ENCODE peak calls at places on chromosomes 1 and 21, in four cellular contexts. One of them, this sample, is unnamed.

GRCh38 chr1:228900993-228901392 is 165.7 kb downstream of the RHOU start:
- DNase-seq in endothelial cell of umbilical vein: no peak
- DNase-seq in testis: no peak
- DNase-seq in heart right ventricle: no peak
- DNase-seq in this sample: no peak

GRCh38 chr1:13697738-13698137 is 2.2 kb upstream of the PRDM2 start:
- DNase-seq in endothelial cell of umbilical vein: no peak
- DNase-seq in testis: no peak
- DNase-seq in heart right ventricle: no peak
- DNase-seq in this sample: no peak

GRCh38 chr21:44764319-44765230 is 37.0 kb downstream of the UBE2G2 start:
- DNase-seq in endothelial cell of umbilical vein: no peak
- DNase-seq in testis: no peak
- DNase-seq in heart right ventricle: no peak
- DNase-seq in this sample: peak

GRCh38 chr1:41508290-41508689 is 23.8 kb upstream of the EDN2 start:
- DNase-seq in endothelial cell of umbilical vein: no peak
- DNase-seq in testis: no peak
- DNase-seq in heart right ventricle: no peak
- DNase-seq in this sample: no peak

GRCh38 chr1:203368624-203369451 is 17.9 kb upstream of the FMOD start:
- DNase-seq in endothelial cell of umbilical vein: peak
- DNase-seq in testis: peak
- DNase-seq in heart right ventricle: peak
- DNase-seq in this sample: peak

GRCh38 chr1:25858906-25859789 is at the start of gene AUNIP:
- DNase-seq in endothelial cell of umbilical vein: peak
- DNase-seq in testis: peak
- DNase-seq in heart right ventricle: peak
- DNase-seq in this sample: peak

GRCh38 chr1:156910309-156910782 is 10.1 kb upstream of the LRRC71 start:
- DNase-seq in endothelial cell of umbilical vein: no peak
- DNase-seq in testis: peak
- DNase-seq in heart right ventricle: no peak
- DNase-seq in this sample: no peak

GRCh38 chr1:94544706-94545490 is 3.3 kb upstream of the F3 start:
- DNase-seq in endothelial cell of umbilical vein: peak
- DNase-seq in testis: no peak
- DNase-seq in heart right ventricle: no peak
- DNase-seq in this sample: no peak

GRCh38 chr1:156136970-156137483 is 16.4 kb upstream of the SEMA4A start:
- DNase-seq in endothelial cell of umbilical vein: no peak
- DNase-seq in testis: no peak
- DNase-seq in heart right ventricle: no peak
- DNase-seq in this sample: no peak

GRCh38 chr1:151288502-151288901 is 6.4 kb downstream of the ZNF687 start:
- DNase-seq in endothelial cell of umbilical vein: no peak
- DNase-seq in testis: no peak
- DNase-seq in heart right ventricle: no peak
- DNase-seq in this sample: no peak
- H3K4me3 ChIP-seq in endothelial cell of umbilical vein: no peak
- H3K4me3 ChIP-seq in testis: no peak
- H3K4me3 ChIP-seq in heart right ventricle: no peak
- H3K4me3 ChIP-seq in this sample: no peak

GRCh38 chr21:41584603-41585176 is 76.7 kb upstream of the TMPRSS2 start:
- DNase-seq in endothelial cell of umbilical vein: no peak
- DNase-seq in testis: no peak
- DNase-seq in heart right ventricle: no peak
- DNase-seq in this sample: no peak

GRCh38 chr21:41581592-41582228 is 73.8 kb upstream of the TMPRSS2 start:
- DNase-seq in endothelial cell of umbilical vein: no peak
- DNase-seq in testis: no peak
- DNase-seq in heart right ventricle: no peak
- DNase-seq in this sample: no peak

GRCh38 chr21:41583274-41583790 is 75.4 kb upstream of the TMPRSS2 start:
- DNase-seq in endothelial cell of umbilical vein: no peak
- DNase-seq in testis: no peak
- DNase-seq in heart right ventricle: no peak
- DNase-seq in this sample: no peak

GRCh38 chr21:41582298-41582840 is 74.4 kb upstream of the TMPRSS2 start:
- DNase-seq in endothelial cell of umbilical vein: no peak
- DNase-seq in testis: no peak
- DNase-seq in heart right ventricle: no peak
- DNase-seq in this sample: no peak

DNA sequence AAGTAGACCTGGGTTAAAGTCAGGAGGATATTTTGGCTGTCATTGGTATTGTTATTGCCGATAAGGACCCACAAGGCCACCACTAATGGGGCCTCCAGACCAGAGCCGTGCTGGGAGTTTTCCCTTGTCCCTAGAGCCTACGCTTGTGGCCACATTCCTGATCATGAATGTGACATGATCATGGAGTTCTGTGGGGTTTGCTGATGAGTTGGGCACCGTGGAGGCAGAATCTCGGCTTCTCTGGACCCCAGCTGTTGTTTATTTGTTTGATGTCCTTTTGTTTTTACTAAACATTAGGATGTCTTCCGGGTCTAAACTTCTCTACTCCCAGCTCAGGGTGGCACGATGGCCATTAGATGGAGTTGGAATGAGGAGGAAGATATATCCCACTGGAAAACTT is 74.9 kb upstream of the TMPRSS2 start:
- DNase-seq in endothelial cell of umbilical vein: no peak
- DNase-seq in testis: no peak
- DNase-seq in heart right ventricle: no peak
- DNase-seq in this sample: no peak
- H3K27ac ChIP-seq in endothelial cell of umbilical vein: no peak
- H3K27ac ChIP-seq in testis: no peak
- H3K27ac ChIP-seq in heart right ventricle: no peak
- H3K27ac ChIP-seq in this sample: no peak

GRCh38 chr1:54782156-54782555 is 17.8 kb upstream of the PARS2 start:
- DNase-seq in endothelial cell of umbilical vein: no peak
- DNase-seq in testis: no peak
- DNase-seq in heart right ventricle: no peak
- DNase-seq in this sample: no peak

GRCh38 chr1:54777431-54777830 is 13.1 kb upstream of the PARS2 start:
- DNase-seq in endothelial cell of umbilical vein: no peak
- DNase-seq in testis: no peak
- DNase-seq in heart right ventricle: no peak
- DNase-seq in this sample: no peak

GRCh38 chr1:54784066-54784465 is 17.1 kb downstream of the TTC22 start:
- DNase-seq in endothelial cell of umbilical vein: no peak
- DNase-seq in testis: no peak
- DNase-seq in heart right ventricle: no peak
- DNase-seq in this sample: no peak

GRCh38 chr1:54782588-54782987 is 18.3 kb upstream of the PARS2 start:
- DNase-seq in endothelial cell of umbilical vein: no peak
- DNase-seq in testis: no peak
- DNase-seq in heart right ventricle: no peak
- DNase-seq in this sample: no peak

DNA sequence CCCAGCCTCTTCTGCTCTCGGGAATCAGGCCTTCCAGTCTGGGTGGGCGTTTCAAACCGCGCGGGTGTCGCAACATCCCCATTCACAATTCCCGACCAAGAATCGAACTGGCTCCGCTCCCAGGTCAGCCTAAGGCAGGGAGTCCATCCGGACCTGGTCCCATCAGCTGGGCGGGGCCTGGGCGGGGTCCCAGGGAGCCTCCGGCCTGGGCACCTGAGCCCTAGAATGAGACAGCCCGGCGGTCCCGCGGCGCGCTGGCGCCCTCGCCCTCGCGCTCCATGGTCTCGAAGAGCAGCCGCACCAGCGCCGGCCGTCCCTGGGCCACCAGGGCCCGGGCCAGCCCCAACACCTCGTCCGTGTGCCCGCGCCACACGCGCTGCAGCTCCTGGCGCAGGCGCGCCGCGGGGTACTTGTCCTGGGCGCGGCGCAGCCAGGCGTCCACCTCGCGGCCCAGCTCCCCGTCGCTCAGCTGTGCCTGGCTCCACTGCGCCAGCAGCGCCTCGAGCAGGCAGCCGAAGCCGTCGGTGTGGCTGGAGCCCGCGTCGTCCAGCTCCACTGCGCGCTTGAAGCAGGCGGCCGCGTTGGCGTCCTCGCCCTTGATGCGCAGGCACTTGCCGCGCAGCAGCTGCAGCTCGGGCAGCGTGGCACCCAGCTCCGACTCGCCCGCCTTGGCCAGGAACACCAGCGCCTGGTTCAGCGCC is 16.9 kb upstream of the PARS2 start:
- DNase-seq in endothelial cell of umbilical vein: no peak
- DNase-seq in testis: no peak
- DNase-seq in heart right ventricle: no peak
- DNase-seq in this sample: no peak
- H3K4me3 ChIP-seq in endothelial cell of umbilical vein: no peak
- H3K4me3 ChIP-seq in testis: peak
- H3K4me3 ChIP-seq in heart right ventricle: no peak
- H3K4me3 ChIP-seq in this sample: no peak

GRCh38 chr1:246199086-246199485 is 308.0 kb downstream of the SMYD3 start:
- DNase-seq in endothelial cell of umbilical vein: no peak
- DNase-seq in testis: no peak
- DNase-seq in heart right ventricle: no peak
- DNase-seq in this sample: no peak

GRCh38 chr1:246198141-246198820 is 308.8 kb downstream of the SMYD3 start:
- DNase-seq in endothelial cell of umbilical vein: no peak
- DNase-seq in testis: no peak
- DNase-seq in heart right ventricle: no peak
- DNase-seq in this sample: no peak

GRCh38 chr1:246203180-246203579 is 303.9 kb downstream of the SMYD3 start:
- DNase-seq in endothelial cell of umbilical vein: no peak
- DNase-seq in testis: no peak
- DNase-seq in heart right ventricle: no peak
- DNase-seq in this sample: no peak

GRCh38 chr1:246200225-246200624 is 306.9 kb downstream of the SMYD3 start:
- DNase-seq in endothelial cell of umbilical vein: no peak
- DNase-seq in testis: no peak
- DNase-seq in heart right ventricle: no peak
- DNase-seq in this sample: no peak

GRCh38 chr1:246200738-246201137 is 306.3 kb downstream of the SMYD3 start:
- DNase-seq in endothelial cell of umbilical vein: no peak
- DNase-seq in testis: no peak
- DNase-seq in heart right ventricle: no peak
- DNase-seq in this sample: no peak
- H3K27ac ChIP-seq in endothelial cell of umbilical vein: no peak
- H3K27ac ChIP-seq in testis: no peak
- H3K27ac ChIP-seq in heart right ventricle: no peak
- H3K27ac ChIP-seq in this sample: no peak

GRCh38 chr1:16968372-16968771 is 12.0 kb downstream of the MFAP2 start:
- DNase-seq in endothelial cell of umbilical vein: no peak
- DNase-seq in testis: no peak
- DNase-seq in heart right ventricle: no peak
- DNase-seq in this sample: no peak

GRCh38 chr1:16969057-16969609 is 11.3 kb downstream of the MFAP2 start:
- DNase-seq in endothelial cell of umbilical vein: no peak
- DNase-seq in testis: no peak
- DNase-seq in heart right ventricle: no peak
- DNase-seq in this sample: no peak

GRCh38 chr1:16966282-16966681 is 14.1 kb downstream of the MFAP2 start:
- DNase-seq in endothelial cell of umbilical vein: no peak
- DNase-seq in testis: no peak
- DNase-seq in heart right ventricle: no peak
- DNase-seq in this sample: no peak

GRCh38 chr1:16967095-16967567 is 13.3 kb downstream of the MFAP2 start:
- DNase-seq in endothelial cell of umbilical vein: peak
- DNase-seq in testis: peak
- DNase-seq in heart right ventricle: peak
- DNase-seq in this sample: peak

GRCh38 chr1:16967962-16968361 is 12.5 kb downstream of the MFAP2 start:
- DNase-seq in endothelial cell of umbilical vein: no peak
- DNase-seq in testis: no peak
- DNase-seq in heart right ventricle: no peak
- DNase-seq in this sample: no peak
- H3K4me3 ChIP-seq in endothelial cell of umbilical vein: no peak
- H3K4me3 ChIP-seq in testis: no peak
- H3K4me3 ChIP-seq in heart right ventricle: no peak
- H3K4me3 ChIP-seq in this sample: no peak

This sample was measured in adrenal gland.